ENCODE peak calls at places on chromosomes 12 and 14, in four cellular contexts. S, U, B and H are unnamed samples.

GRCh38 chr14:20801726-20802125 is 918 bp downstream of the RNASE1 start:
- DNase-seq in S (no peak), U (no peak), B (no peak), H (peak; percentile 22)

GRCh38 chr14:30214014-30214413 is 286.4 kb upstream of the PRKD1 start:
- DNase-seq in S (no peak), U (no peak), B (no peak), H (no peak)

GRCh38 chr12:108338915-108339657 is at the start of gene CMKLR1:
- DNase-seq in S (no peak), U (no peak), B (no peak), H (peak; percentile 57)

GRCh38 chr12:57159341-57159740 is 11.9 kb upstream of the LRP1-AS start:
- DNase-seq in S (no peak), U (no peak), B (no peak), H (no peak)

GRCh38 chr12:100826323-100826722 is 31.7 kb downstream of the ANO4 start:
- DNase-seq in S (peak; percentile 23), U (peak; percentile 13), B (no peak), H (peak; percentile 40)

GRCh38 chr12:111025301-111025700 is 104.9 kb upstream of the MYL2 start:
- DNase-seq in S (no peak), U (no peak), B (no peak), H (no peak)

GRCh38 chr12:94707892-94708291 is 57.5 kb upstream of the TMCC3 start:
- DNase-seq in S (no peak), U (no peak), B (no peak), H (no peak)

GRCh38 chr14:67241416-67242362 is at the start of gene PALS1:
- DNase-seq in S (peak; percentile 62), U (peak; percentile 53), B (no peak), H (peak; percentile 75)

GRCh38 chr12:42473130-42473529 is 116.4 kb downstream of the PRICKLE1 start:
- DNase-seq in S (no peak), U (no peak), B (no peak), H (no peak)

GRCh38 chr12:1083086-1083887 is 92.3 kb downstream of the ERC1 start:
- DNase-seq in S (no peak), U (no peak), B (no peak), H (no peak)

GRCh38 chr14:94345344-94346072 is 22.4 kb upstream of the SERPINA6 start:
- DNase-seq in S (peak; percentile 68), U (peak; percentile 76), B (peak; percentile 41), H (no peak)

GRCh38 chr14:25464772-25465171 is 414.8 kb upstream of the STXBP6 start:
- DNase-seq in S (no peak), U (no peak), B (no peak), H (no peak)

GRCh38 chr12:5661820-5662219 is 229.9 kb downstream of the NTF3 start:
- DNase-seq in S (no peak), U (no peak), B (no peak), H (no peak)

GRCh38 chr12:14913381-14913781 is 25.0 kb downstream of the ERP27 start:
- DNase-seq in S (no peak), U (peak; percentile 42), B (no peak), H (no peak)

GRCh38 chr12:33322519-33322918 is 117.1 kb downstream of the SYT10 start:
- DNase-seq in S (no peak), U (no peak), B (no peak), H (no peak)

GRCh38 chr12:119036878-119037493 is 55.6 kb downstream of the SRRM4 start:
- DNase-seq in S (peak; percentile 16), U (no peak), B (peak; percentile 7), H (peak; percentile 77)

GRCh38 chr14:35196571-35196970 is 74.2 kb downstream of the PRORP start:
- DNase-seq in S (no peak), U (no peak), B (no peak), H (no peak)

GRCh38 chr12:124183172-124183571 is 111.7 kb upstream of the RFLNA start:
- DNase-seq in S (no peak), U (no peak), B (no peak), H (no peak)

GRCh38 chr12:112116232-112117060 is 7.9 kb upstream of the NAA25 start:
- DNase-seq in S (peak; percentile 83), U (peak; percentile 23), B (no peak), H (peak; percentile 70)

GRCh38 chr12:112299704-112300103 is 82.5 kb downstream of the HECTD4 start:
- DNase-seq in S (no peak), U (no peak), B (no peak), H (no peak)

GRCh38 chr14:60332869-60333268 is 83.8 kb downstream of the PPM1A start:
- DNase-seq in S (no peak), U (no peak), B (no peak), H (no peak)

GRCh38 chr14:52885230-52885629 is 65.6 kb downstream of the FERMT2 start:
- DNase-seq in S (no peak), U (no peak), B (no peak), H (no peak)

GRCh38 chr12:14393736-14394135 is 28.3 kb downstream of the ATF7IP start:
- DNase-seq in S (no peak), U (no peak), B (no peak), H (no peak)

GRCh38 chr12:111361717-111362576 is 6.9 kb downstream of the PHETA1 start:
- DNase-seq in S (peak; percentile 39), U (no peak), B (no peak), H (no peak)

GRCh38 chr12:55822228-55822627 is 4.4 kb downstream of the ORMDL2 start:
- DNase-seq in S (peak; percentile 48), U (no peak), B (no peak), H (no peak)

GRCh38 chr14:96091149-96091693 is 52.1 kb downstream of the C14orf132 start:
- DNase-seq in S (no peak), U (no peak), B (no peak), H (no peak)

GRCh38 chr12:46110220-46110700 is 119.9 kb upstream of the SCAF11 start:
- DNase-seq in S (no peak), U (no peak), B (no peak), H (no peak)

GRCh38 chr12:42023733-42024494 is 120.8 kb downstream of the GXYLT1 start:
- DNase-seq in S (peak; percentile 56), U (peak; percentile 44), B (peak; percentile 35), H (peak; percentile 63)

GRCh38 chr14:27528328-27528727 is 930.5 kb upstream of the NOVA1 start:
- DNase-seq in S (peak; percentile 21), U (no peak), B (peak; percentile 17), H (peak; percentile 2)

GRCh38 chr12:91139981-91140659 is 28.8 kb upstream of the LUM start:
- DNase-seq in S (no peak), U (no peak), B (no peak), H (no peak)
- TF ChIP-seq TCF7L2 in S (no peak), U (no peak), B (no peak), H (no peak)

DNA sequence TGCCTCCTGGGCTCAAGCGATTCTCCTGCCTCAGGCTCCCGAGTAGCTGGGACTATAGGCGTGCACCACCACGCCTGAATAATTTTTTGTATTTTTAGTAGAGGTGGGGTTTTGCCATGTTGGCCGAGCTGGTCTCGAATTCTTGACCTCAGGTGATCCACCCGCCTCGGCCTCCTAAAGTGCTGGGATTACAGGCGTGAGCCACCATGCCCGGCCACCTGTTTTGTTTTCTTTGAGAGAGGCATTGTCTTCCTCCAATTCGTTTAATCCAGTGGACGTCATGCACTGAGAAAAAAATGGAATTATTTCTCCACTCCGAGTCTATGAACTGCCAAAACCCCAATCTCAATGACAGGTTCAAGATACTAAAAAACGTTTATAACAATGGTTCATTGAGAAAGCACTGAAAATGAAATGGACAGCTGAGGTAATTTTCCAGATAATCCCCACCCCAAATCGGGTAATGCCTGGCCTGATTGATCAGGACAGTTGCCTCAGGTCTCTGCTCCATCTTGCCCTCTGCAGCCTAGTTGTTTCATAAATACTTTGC is 132.7 kb upstream of the PARP11 start:
- DNase-seq in S (no peak), U (no peak), B (no peak), H (no peak)
- H3K4me1 ChIP-seq in S (peaks cover 58% of the 10 kb centered on the region), U (peaks cover 8% of the 10 kb centered on the region), B (no peaks in the 10 kb centered on the region), H (no peaks in the 10 kb centered on the region)

GRCh38 chr14:88542857-88543795 is 11.7 kb downstream of the PTPN21 start:
- DNase-seq in S (no peak), U (no peak), B (no peak), H (no peak)

GRCh38 chr14:88545256-88545655 is 9.6 kb downstream of the PTPN21 start:
- DNase-seq in S (no peak), U (no peak), B (no peak), H (no peak)

GRCh38 chr14:88546621-88547385 is 8.0 kb downstream of the PTPN21 start:
- DNase-seq in S (no peak), U (no peak), B (no peak), H (no peak)

GRCh38 chr14:88535813-88536212 is 19.0 kb downstream of the PTPN21 start:
- DNase-seq in S (no peak), U (no peak), B (no peak), H (no peak)

GRCh38 chr14:88541324-88541723 is 13.5 kb downstream of the PTPN21 start:
- DNase-seq in S (no peak), U (no peak), B (no peak), H (no peak)
- TF ChIP-seq TCF7L2 in S (no peak), U (no peak), B (no peak), H (no peak)

GRCh38 chr12:52146822-52147366 is 44.9 kb downstream of the KRT80 start:
- DNase-seq in S (no peak), U (no peak), B (no peak), H (no peak)
- H3K4me1 ChIP-seq in S (peaks cover 7% of the 10 kb centered on the region), U (peaks cover 97% of the 10 kb centered on the region), B (peaks cover 71% of the 10 kb centered on the region), H (peaks cover 8% of the 10 kb centered on the region)

GRCh38 chr12:7693793-7694192 is 1.8 kb downstream of the GDF3 start:
- DNase-seq in S (no peak), U (no peak), B (no peak), H (no peak)

GRCh38 chr12:7694556-7694955 is 1.0 kb downstream of the GDF3 start:
- DNase-seq in S (no peak), U (no peak), B (no peak), H (no peak)

DNA sequence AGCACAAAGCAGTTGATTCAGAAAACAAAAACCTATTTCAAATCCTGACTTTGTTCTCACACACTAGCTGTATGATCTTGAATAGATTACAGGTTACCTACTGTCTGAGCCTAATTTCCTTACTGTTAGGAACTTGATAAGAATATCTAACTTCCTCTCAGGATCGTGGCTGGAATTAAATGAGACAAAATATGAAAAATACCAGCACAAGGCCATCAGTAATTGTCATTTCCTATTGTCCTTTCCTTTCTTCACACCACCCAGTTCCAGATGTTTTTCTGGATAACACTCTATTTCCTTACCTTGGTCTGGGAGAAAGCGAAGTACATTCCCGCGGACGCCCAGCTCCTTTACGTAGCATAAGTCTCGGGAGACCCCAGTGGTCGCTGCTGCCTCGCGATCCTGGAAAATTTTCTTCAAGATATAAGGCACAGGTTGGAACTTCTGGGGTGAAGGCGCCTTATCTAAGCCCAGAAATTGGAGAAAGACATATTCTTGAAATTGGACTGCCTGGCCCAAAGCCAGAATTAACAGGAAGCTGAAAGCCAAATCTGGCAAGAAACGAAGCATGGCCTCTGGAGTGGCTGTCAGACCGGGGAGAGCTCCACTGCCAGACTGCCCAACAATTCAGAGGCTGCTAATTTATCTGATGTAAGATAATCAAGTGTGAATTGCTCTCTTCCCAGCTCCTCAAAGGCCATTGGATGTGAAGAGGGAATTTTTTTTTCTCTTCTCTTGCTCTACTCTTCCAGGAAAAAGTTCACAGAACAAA is at the start of gene GDF3:
- DNase-seq in S (no peak), U (no peak), B (no peak), H (no peak)
- TF ChIP-seq TCF7L2 in S (no peak), U (no peak), B (no peak), H (no peak)

GRCh38 chr14:36955376-36955775 is 217.0 kb downstream of the SLC25A21 start:
- DNase-seq in S (no peak), U (no peak), B (no peak), H (no peak)
- H3K4me1 ChIP-seq in S (no peaks in the 10 kb centered on the region), U (peaks cover 16% of the 10 kb centered on the region), B (no peaks in the 10 kb centered on the region), H (no peaks in the 10 kb centered on the region)

GRCh38 chr12:123096159-123096558 is 54.7 kb downstream of the PITPNM2 start:
- DNase-seq in S (no peak), U (no peak), B (no peak), H (no peak)
- TF ChIP-seq TCF7L2 in S (no peak), U (no peak), B (no peak), H (no peak)